ENCODE peak calls at places on chromosomes 4 and X, in ten cellular contexts. R, Z, Y, N, A, M, B, P, J and T are unnamed samples.

GRCh38 chrX:38166478-38167083 is 54.1 kb downstream of the SRPX start:
- DNase-seq in R (no peak), Z (peak; percentile 54), Y (no peak), N (no peak), A (no peak), M (peak; percentile 16), B (no peak), P (no peak), J (no peak), T (peak; percentile 18)

GRCh38 chr4:3285558-3286334 is 7.1 kb upstream of the RGS12 start:
- DNase-seq in R (no peak), Z (no peak), Y (peak; percentile 19), N (no peak), A (no peak), M (peak; percentile 55), B (peak; percentile 76), P (no peak), J (no peak), T (no peak)

GRCh38 chr4:182343435-182343834 is 100.2 kb downstream of the TENM3 start:
- DNase-seq in R (no peak), Z (no peak), Y (no peak), N (no peak), A (no peak), M (no peak), B (no peak), P (no peak), J (no peak), T (no peak)

GRCh38 chr4:78962597-78963115 is 23.4 kb upstream of the PAQR3 start:
- DNase-seq in R (no peak), Z (no peak), Y (no peak), N (no peak), A (no peak), M (no peak), B (no peak), P (no peak), J (no peak), T (no peak)

GRCh38 chrX:78329486-78329885 is 2.1 kb upstream of the CYSLTR1 start:
- DNase-seq in R (no peak), Z (no peak), Y (no peak), N (no peak), A (peak; percentile 8), M (no peak), B (no peak), P (no peak), J (no peak), T (no peak)

GRCh38 chrX:116239944-116240391 is 69.4 kb downstream of the AGTR2 start:
- DNase-seq in R (no peak), Z (no peak), Y (no peak), N (no peak), A (no peak), M (peak; percentile 2), B (no peak), P (no peak), J (no peak), T (no peak)

GRCh38 chrX:11386001-11386523 is 92.8 kb downstream of the AMELX start:
- DNase-seq in R (no peak), Z (no peak), Y (no peak), N (no peak), A (no peak), M (peak; percentile 12), B (no peak), P (peak; percentile 37), J (no peak), T (no peak)

GRCh38 chrX:118727686-118728339 is 407 bp downstream of the IL13RA1 start:
- DNase-seq in R (no peak), Z (no peak), Y (peak; percentile 49), N (no peak), A (no peak), M (peak; percentile 52), B (peak; percentile 67), P (peak; percentile 25), J (no peak), T (peak; percentile 22)

GRCh38 chr4:13542577-13543042 is 1.7 kb downstream of the NKX3-2 start:
- DNase-seq in R (no peak), Z (no peak), Y (no peak), N (no peak), A (no peak), M (no peak), B (no peak), P (no peak), J (no peak), T (no peak)

GRCh38 chr4:3463556-3464348 is 646 bp downstream of the DOK7 start:
- DNase-seq in R (no peak), Z (no peak), Y (no peak), N (no peak), A (no peak), M (no peak), B (no peak), P (no peak), J (no peak), T (no peak)

GRCh38 chr4:6881908-6882307 is 27.7 kb upstream of the TBC1D14 start:
- DNase-seq in R (no peak), Z (no peak), Y (no peak), N (no peak), A (no peak), M (no peak), B (no peak), P (no peak), J (no peak), T (no peak)

GRCh38 chr4:139668036-139668435 is 2.4 kb downstream of the MGST2 start:
- DNase-seq in R (no peak), Z (no peak), Y (no peak), N (no peak), A (no peak), M (no peak), B (no peak), P (no peak), J (no peak), T (no peak)

GRCh38 chrX:127305013-127305412 is 485.5 kb downstream of the PRR32 start:
- DNase-seq in R (no peak), Z (no peak), Y (no peak), N (no peak), A (no peak), M (no peak), B (no peak), P (no peak), J (no peak), T (no peak)

DNA sequence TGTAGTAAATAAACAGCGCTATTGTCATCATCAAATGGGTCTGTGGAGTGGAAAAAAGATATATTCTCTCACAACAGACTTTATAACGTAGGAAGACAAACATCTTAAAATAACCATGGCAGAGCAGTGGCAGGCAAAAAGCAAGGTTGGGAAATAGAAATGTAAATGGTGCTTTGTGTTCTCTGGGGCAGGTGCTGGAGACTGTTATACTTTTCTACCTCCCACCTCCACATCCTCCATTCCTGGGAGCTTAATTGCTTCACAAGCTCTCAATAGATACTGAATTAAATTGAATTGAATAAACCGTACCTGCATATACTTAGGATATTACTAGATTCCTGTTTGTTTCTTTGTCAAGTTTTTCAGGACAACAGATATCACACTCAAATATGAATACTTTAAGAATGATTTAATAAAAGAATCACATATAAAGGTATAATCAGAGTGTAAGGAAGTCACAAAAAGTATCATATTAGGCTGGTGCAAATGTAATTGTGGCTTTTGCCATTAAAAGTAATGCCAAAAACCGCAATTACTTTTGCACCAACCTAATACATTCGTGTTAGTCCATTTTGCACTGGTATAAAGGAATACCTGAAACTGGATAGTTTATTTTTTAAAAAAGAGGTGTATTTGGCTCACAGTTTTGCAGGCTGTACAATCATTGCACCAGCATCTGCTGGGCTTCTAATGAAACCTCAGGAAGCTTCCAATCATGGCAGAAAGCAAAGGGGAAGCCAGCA is 367.3 kb downstream of the GRIA2 start:
- DNase-seq in R (no peak), Z (no peak), Y (no peak), N (no peak), A (no peak), M (no peak), B (no peak), P (no peak), J (no peak), T (no peak)
- H3K9me3 ChIP-seq in R (no peaks in the 10 kb centered on the region), Z (no peaks in the 10 kb centered on the region), Y (no peaks in the 10 kb centered on the region), N (no peaks in the 10 kb centered on the region), A (no peaks in the 10 kb centered on the region), M (no peaks in the 10 kb centered on the region), B (no peaks in the 10 kb centered on the region), P (no peaks in the 10 kb centered on the region), J (no peaks in the 10 kb centered on the region), T (no peaks in the 10 kb centered on the region)

GRCh38 chrX:153803211-153804099 is 9.0 kb downstream of the SSR4 start:
- DNase-seq in R (no peak), Z (no peak), Y (no peak), N (no peak), A (no peak), M (no peak), B (no peak), P (no peak), J (no peak), T (no peak)
- H3K9me3 ChIP-seq in R (no peaks in the 10 kb centered on the region), Z (no peaks in the 10 kb centered on the region), Y (no peaks in the 10 kb centered on the region), N (no peaks in the 10 kb centered on the region), A (no peaks in the 10 kb centered on the region), M (no peaks in the 10 kb centered on the region), B (no peaks in the 10 kb centered on the region), P (no peaks in the 10 kb centered on the region), J (no peaks in the 10 kb centered on the region), T (no peaks in the 10 kb centered on the region)

GRCh38 chrX:155242300-155242699 is 22.0 kb downstream of the RAB39B start:
- DNase-seq in R (no peak), Z (no peak), Y (no peak), N (no peak), A (no peak), M (no peak), B (no peak), P (no peak), J (no peak), T (no peak)
- H3K9me3 ChIP-seq in R (no peaks in the 10 kb centered on the region), Z (no peaks in the 10 kb centered on the region), Y (no peaks in the 10 kb centered on the region), N (no peaks in the 10 kb centered on the region), A (no peaks in the 10 kb centered on the region), M (no peaks in the 10 kb centered on the region), B (no peaks in the 10 kb centered on the region), P (no peaks in the 10 kb centered on the region), J (no peaks in the 10 kb centered on the region), T (no peaks in the 10 kb centered on the region)

GRCh38 chr4:123043013-123043412 is 120.6 kb upstream of the NUDT6 start:
- DNase-seq in R (no peak), Z (no peak), Y (no peak), N (no peak), A (no peak), M (no peak), B (no peak), P (no peak), J (no peak), T (no peak)

GRCh38 chr4:123042095-123042494 is 119.7 kb upstream of the NUDT6 start:
- DNase-seq in R (no peak), Z (no peak), Y (no peak), N (no peak), A (no peak), M (no peak), B (no peak), P (no peak), J (no peak), T (no peak)

GRCh38 chr4:123046096-123046495 is 123.7 kb upstream of the NUDT6 start:
- DNase-seq in R (no peak), Z (no peak), Y (no peak), N (no peak), A (no peak), M (no peak), B (no peak), P (no peak), J (no peak), T (no peak)

DNA sequence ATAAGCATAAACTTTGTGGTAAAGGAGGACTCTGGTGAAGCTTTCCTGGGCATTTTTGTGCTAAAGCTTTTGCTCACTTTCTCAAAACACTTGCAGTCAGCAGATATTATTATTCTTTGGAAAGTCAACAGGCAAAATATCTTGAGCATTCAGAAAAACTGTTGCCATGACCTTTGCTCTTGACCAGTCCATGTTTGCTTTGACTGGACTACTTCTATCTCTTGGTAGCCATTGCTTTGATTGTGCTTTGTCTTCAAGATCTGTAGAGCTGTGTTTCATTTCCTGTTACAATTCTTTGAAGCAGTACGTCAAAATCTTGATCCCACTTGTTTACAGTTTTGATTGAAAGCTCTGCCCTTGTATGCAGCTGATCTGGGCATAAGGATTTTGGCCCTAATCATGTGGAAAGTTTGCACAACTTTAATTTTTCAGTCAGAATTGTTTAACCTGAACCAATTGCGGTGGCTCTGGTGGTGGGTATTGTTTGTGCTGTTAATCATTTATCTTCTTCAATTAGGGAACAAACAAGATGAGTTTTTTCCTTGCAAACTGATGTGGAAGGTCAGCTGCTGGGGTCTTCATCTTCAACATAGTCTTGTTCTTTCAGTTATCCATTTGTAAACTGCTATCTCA is 121.5 kb upstream of the NUDT6 start:
- DNase-seq in R (no peak), Z (no peak), Y (no peak), N (no peak), A (no peak), M (no peak), B (no peak), P (no peak), J (no peak), T (no peak)
- H3K9me3 ChIP-seq in R (peaks cover 8% of the 10 kb centered on the region), Z (no peaks in the 10 kb centered on the region), Y (peaks cover 11% of the 10 kb centered on the region), N (peaks cover 7% of the 10 kb centered on the region), A (peaks cover 2% of the 10 kb centered on the region), M (no peaks in the 10 kb centered on the region), B (peaks cover 35% of the 10 kb centered on the region), P (no peaks in the 10 kb centered on the region), J (peaks cover 18% of the 10 kb centered on the region), T (peaks cover 27% of the 10 kb centered on the region)